ENCODE peak calls at places on chromosome 1, in six cellular contexts. G is iPS-NIHi11; J is Ammon's horn; B is stimulated activated CD8-positive, alpha-beta memory T cell treated with anti-CD3 and anti-CD28 coated beads, Interleukin-7, amount 100 ng/mL, for 1 hour; P is stimulated activated CD4-positive, alpha-beta T cell treated with anti-CD3 and anti-CD28 coated beads, Interleukin-15, amount 100 ng/mL, for 24 hours; Z is SK-N-SH. K is an unnamed sample.

GRCh38 chr1:96387785-96388184 is 333.8 kb upstream of the PTBP2 start:
- DNase-seq in J (no peak), Z (no peak), P (no peak), G (no peak), B (no peak), K (no peak)

GRCh38 chr1:110509655-110510054 is 9.3 kb downstream of the KCNA10 start:
- DNase-seq in J (no peak), B (no peak), G (no peak), P (no peak), Z (no peak), K (no peak)

GRCh38 chr1:18603212-18603852 is 27.3 kb upstream of the PAX7 start:
- DNase-seq in J (no peak), Z (no peak), B (no peak), P (no peak), G (no peak), K (no peak)

GRCh38 chr1:67149179-67149770 is 14.5 kb upstream of the C1orf141 start:
- DNase-seq in P (peak), J (peak), Z (peak), G (peak), B (peak), K (peak)

GRCh38 chr1:180482425-180483275 is 19.7 kb downstream of the ACBD6 start:
- DNase-seq in G (peak), P (no peak), J (peak), B (no peak), Z (peak), K (peak)

GRCh38 chr1:177913762-177914540 is 55.9 kb downstream of the SEC16B start:
- DNase-seq in J (peak), G (peak), Z (peak), B (no peak), P (no peak), K (no peak)

GRCh38 chr1:24957016-24957807 is 27.1 kb upstream of the RUNX3 start:
- DNase-seq in B (no peak), Z (no peak), J (peak), P (peak), G (no peak), K (no peak)

GRCh38 chr1:28114844-28115243 is 26.4 kb upstream of the EYA3 start:
- DNase-seq in G (no peak), J (no peak), Z (no peak), B (no peak), P (no peak), K (no peak)

GRCh38 chr1:26957306-26957705 is 3.0 kb downstream of the KDF1 start:
- DNase-seq in B (no peak), Z (no peak), G (no peak), P (no peak), J (no peak), K (no peak)

GRCh38 chr1:58781541-58782307 is 2.1 kb downstream of the JUN start:
- DNase-seq in B (peak), G (peak), Z (peak), P (peak), J (peak), K (peak)

GRCh38 chr1:109186704-109187071 is 27.0 kb upstream of the SARS1 start:
- DNase-seq in Z (no peak), B (no peak), G (no peak), J (peak), P (no peak), K (no peak)

GRCh38 chr1:89085781-89086180 is 20.8 kb upstream of the GBP1 start:
- DNase-seq in Z (peak), J (peak), G (no peak), B (no peak), P (no peak), K (peak)

GRCh38 chr1:59678065-59678808 is 136.5 kb upstream of the HOOK1 start:
- DNase-seq in J (no peak), Z (no peak), G (peak), B (no peak), P (no peak), K (no peak)

GRCh38 chr1:62841587-62842169 is 57.7 kb downstream of the ATG4C start:
- DNase-seq in Z (peak), B (no peak), P (peak), J (peak), G (peak), K (peak)

GRCh38 chr1:169647512-169647911 is 17.6 kb upstream of the SELP start:
- DNase-seq in Z (no peak), B (no peak), J (no peak), G (no peak), P (no peak), K (no peak)